ENCODE peak calls at places on chromosomes 5 and 9, in six cellular contexts. A is T-cell, M is PC-9, R is anterior cingulate cortex, Q is left cardiac atrium, C is posterior cingulate gyrus. I is an unnamed sample.
A peak's percentile ranks its signal among the peaks of the same experiment; 100 is the strongest.

GRCh38 chr9:84978761-84979160 is 309.2 kb downstream of the NTRK2 start:
- DNase-seq in R (no peak), M (no peak), A (no peak), C (no peak), Q (no peak), I (no peak)

GRCh38 chr5:167356374-167356773 is 935.1 kb upstream of the WWC1 start:
- DNase-seq in A (no peak), Q (no peak), R (no peak), M (no peak), C (no peak), I (no peak)

GRCh38 chr9:131333771-131334567 is 44.4 kb downstream of the PLPP7 start:
- DNase-seq in M (no peak), A (no peak), R (no peak), C (no peak), Q (no peak), I (no peak)

GRCh38 chr9:4987996-4988421 is 2.9 kb downstream of the JAK2 start:
- DNase-seq in M (peak; percentile 29), R (no peak), Q (no peak), A (peak; percentile 15), C (no peak), I (peak; percentile 67)

GRCh38 chr5:74476197-74477081 is 164.1 kb downstream of the ENC1 start:
- DNase-seq in A (no peak), M (no peak), R (no peak), Q (no peak), C (no peak), I (no peak)

GRCh38 chr9:128168731-128169308 is 8.8 kb downstream of the BBLN start:
- DNase-seq in A (no peak), C (no peak), M (no peak), R (no peak), Q (no peak), I (no peak)

GRCh38 chr5:1357946-1358725 is 13.2 kb upstream of the CLPTM1L start:
- DNase-seq in Q (no peak), R (no peak), A (no peak), M (no peak), C (no peak), I (no peak)

GRCh38 chr5:139451878-139452660 is 10.5 kb downstream of the ECSCR start:
- DNase-seq in R (no peak), C (no peak), M (no peak), Q (no peak), A (no peak), I (no peak)

GRCh38 chr5:38556115-38556598 is 289 bp downstream of the LIFR start:
- DNase-seq in Q (no peak), A (no peak), C (no peak), M (no peak), R (no peak), I (peak; percentile 26)

GRCh38 chr5:136082390-136083193 is 50.1 kb upstream of the SMAD5 start:
- DNase-seq in A (peak; percentile 43), M (peak; percentile 74), C (no peak), R (no peak), Q (peak; percentile 89), I (peak; percentile 86)

GRCh38 chr9:79708541-79708940 is 136.8 kb downstream of the TLE4 start:
- DNase-seq in A (no peak), R (no peak), C (no peak), Q (no peak), M (no peak), I (no peak)

GRCh38 chr5:53923969-53924876 is 363.8 kb downstream of the NDUFS4 start:
- DNase-seq in Q (no peak), M (no peak), R (no peak), C (no peak), A (no peak), I (no peak)

GRCh38 chr5:128736567-128736966 is 198.5 kb upstream of the FBN2 start:
- DNase-seq in M (no peak), Q (peak; percentile 28), A (no peak), C (no peak), R (peak; percentile 25), I (no peak)

GRCh38 chr5:114407783-114408182 is 45.9 kb downstream of the KCNN2 start:
- DNase-seq in M (no peak), C (no peak), Q (no peak), R (no peak), A (no peak), I (no peak)

GRCh38 chr5:160159991-160160826 is 41.0 kb upstream of the PWWP2A start:
- DNase-seq in R (no peak), C (no peak), A (no peak), M (peak; percentile 21), Q (no peak), I (no peak)

GRCh38 chr5:6556089-6556801 is 76.6 kb downstream of the NSUN2 start:
- DNase-seq in A (no peak), M (no peak), C (no peak), Q (no peak), R (no peak), I (no peak)

GRCh38 chr9:98365724-98366123 is 110.3 kb upstream of the TBC1D2 start:
- DNase-seq in C (no peak), A (no peak), M (no peak), Q (no peak), R (no peak), I (no peak)

I was measured in testis.